ENCODE peak calls at places on chromosomes 2 and 18, in seven cellular contexts. E, A, Y, V, W, Z and C are unnamed samples.
A peak's percentile ranks its signal among the peaks of the same experiment; 100 is the strongest.

GRCh38 chr2:154771664-154772284 is 73.3 kb downstream of the KCNJ3 start:
- DNase-seq in E (no peak), A (no peak), Y (no peak), V (no peak), W (no peak), Z (no peak), C (no peak)

GRCh38 chr2:235212501-235212900 is 260.7 kb downstream of the SH3BP4 start:
- DNase-seq in E (peak; percentile 76), A (no peak), Y (no peak), V (no peak), W (no peak), Z (no peak), C (no peak)

GRCh38 chr2:10497797-10498251 is 49.7 kb upstream of the ODC1 start:
- DNase-seq in E (peak; percentile 86), A (peak; percentile 45), Y (peak; percentile 60), V (no peak), W (peak; percentile 93), Z (peak; percentile 48), C (peak; percentile 73)

GRCh38 chr2:222933458-222933857 is 72.6 kb downstream of the ACSL3 start:
- DNase-seq in E (no peak), A (no peak), Y (no peak), V (no peak), W (no peak), Z (no peak), C (no peak)

GRCh38 chr2:96148410-96149217 is 3.4 kb upstream of the DUSP2 start:
- DNase-seq in E (peak; percentile 77), A (peak; percentile 93), Y (peak; percentile 84), V (peak; percentile 65), W (peak; percentile 50), Z (peak; percentile 79), C (peak; percentile 80)

GRCh38 chr2:74502147-74502719 is 2.8 kb upstream of the LBX2 start:
- DNase-seq in E (no peak), A (no peak), Y (no peak), V (no peak), W (no peak), Z (peak; percentile 56), C (no peak)

GRCh38 chr2:125397535-125398251 is 1258.3 kb upstream of the GYPC start:
- DNase-seq in E (no peak), A (no peak), Y (no peak), V (no peak), W (no peak), Z (no peak), C (no peak)

GRCh38 chr2:218010116-218010837 is 7.5 kb upstream of the TNS1 start:
- DNase-seq in E (peak; percentile 82), A (no peak), Y (no peak), V (no peak), W (no peak), Z (peak; percentile 82), C (peak; percentile 44)

GRCh38 chr18:6661692-6662415 is 67.7 kb upstream of the ARHGAP28 start:
- DNase-seq in E (no peak), A (no peak), Y (no peak), V (no peak), W (peak; percentile 62), Z (no peak), C (peak; percentile 28)

GRCh38 chr2:117698819-117699218 is 115.7 kb upstream of the DDX18 start:
- DNase-seq in E (no peak), A (no peak), Y (no peak), V (no peak), W (no peak), Z (no peak), C (no peak)

GRCh38 chr2:147082850-147083522 is 761.8 kb upstream of the ACVR2A start:
- DNase-seq in E (peak; percentile 83), A (peak; percentile 90), Y (peak; percentile 87), V (peak; percentile 32), W (peak; percentile 87), Z (peak; percentile 60), C (peak; percentile 80)

GRCh38 chr2:217905395-217905794 is 97.4 kb downstream of the TNS1 start:
- DNase-seq in E (no peak), A (no peak), Y (no peak), V (no peak), W (no peak), Z (no peak), C (no peak)

GRCh38 chr2:241947401-241947800 is 77.9 kb downstream of the RTP5 start:
- DNase-seq in E (no peak), A (no peak), Y (no peak), V (no peak), W (no peak), Z (no peak), C (no peak)

GRCh38 chr18:28952339-28952738 is 775.4 kb upstream of the CDH2 start:
- DNase-seq in E (no peak), A (no peak), Y (no peak), V (no peak), W (no peak), Z (no peak), C (no peak)

GRCh38 chr2:111912547-111912946 is 14.1 kb downstream of the MERTK start:
- DNase-seq in E (no peak), A (no peak), Y (no peak), V (no peak), W (no peak), Z (no peak), C (no peak)

GRCh38 chr2:95121150-95121494 is 486 bp downstream of the MRPS5 start:
- DNase-seq in E (no peak), A (peak; percentile 40), Y (peak; percentile 31), V (no peak), W (peak; percentile 28), Z (no peak), C (peak; percentile 55)

GRCh38 chr2:143564419-143564818 is 435.2 kb downstream of the ARHGAP15 start:
- DNase-seq in E (no peak), A (no peak), Y (no peak), V (no peak), W (no peak), Z (no peak), C (no peak)

GRCh38 chr2:71482055-71482454 is 28.7 kb downstream of the DYSF start:
- DNase-seq in E (no peak), A (peak; percentile 47), Y (no peak), V (no peak), W (no peak), Z (no peak), C (no peak)
- TF ChIP-seq CTCF in E (no peak), A (peak; percentile 57), Y (no peak), V (peak; percentile 17), W (peak; percentile 14), Z (no peak), C (no peak)

DNA sequence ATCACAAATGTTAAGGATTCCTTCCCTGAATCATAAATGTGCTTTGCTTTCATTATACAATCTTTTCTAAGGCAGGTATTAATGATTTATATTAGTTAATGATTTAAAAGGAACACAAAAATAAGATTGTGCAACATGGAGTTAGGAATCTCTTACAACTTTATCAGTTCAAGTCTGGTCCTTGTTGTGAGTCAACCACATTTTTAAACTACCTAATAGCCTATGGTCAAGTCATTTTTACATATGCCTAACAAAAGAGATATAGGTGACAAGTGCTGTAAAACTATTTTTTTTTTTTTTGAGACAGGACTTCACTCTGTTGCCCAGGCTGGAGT is 8.2 kb upstream of the INPP1 start:
- DNase-seq in E (no peak), A (no peak), Y (no peak), V (no peak), W (no peak), Z (no peak), C (no peak)
- H3K4me3 ChIP-seq in E (no peak overlapping the region), A (no peak overlapping the region), Y (no peak overlapping the region), V (no peak overlapping the region), W (no peak overlapping the region), Z (no peak overlapping the region), C (no peak overlapping the region)

GRCh38 chr2:141941224-141941714 is 189.5 kb downstream of the LRP1B start:
- DNase-seq in E (no peak), A (no peak), Y (no peak), V (no peak), W (no peak), Z (no peak), C (no peak)

GRCh38 chr2:141946016-141946415 is 184.8 kb downstream of the LRP1B start:
- DNase-seq in E (no peak), A (no peak), Y (no peak), V (no peak), W (no peak), Z (no peak), C (no peak)

GRCh38 chr2:141947715-141948114 is 183.1 kb downstream of the LRP1B start:
- DNase-seq in E (no peak), A (no peak), Y (no peak), V (no peak), W (no peak), Z (no peak), C (no peak)

GRCh38 chr2:141940709-141941108 is 190.1 kb downstream of the LRP1B start:
- DNase-seq in E (peak; percentile 33), A (no peak), Y (no peak), V (no peak), W (no peak), Z (no peak), C (no peak)

GRCh38 chr2:141942006-141942789 is 188.6 kb downstream of the LRP1B start:
- DNase-seq in E (peak; percentile 21), A (no peak), Y (no peak), V (no peak), W (peak; percentile 11), Z (no peak), C (no peak)
- TF ChIP-seq CTCF in E (peak; percentile 61), A (peak; percentile 48), Y (no peak), V (peak; percentile 46), W (peak; percentile 65), Z (no peak), C (no peak)

DNA sequence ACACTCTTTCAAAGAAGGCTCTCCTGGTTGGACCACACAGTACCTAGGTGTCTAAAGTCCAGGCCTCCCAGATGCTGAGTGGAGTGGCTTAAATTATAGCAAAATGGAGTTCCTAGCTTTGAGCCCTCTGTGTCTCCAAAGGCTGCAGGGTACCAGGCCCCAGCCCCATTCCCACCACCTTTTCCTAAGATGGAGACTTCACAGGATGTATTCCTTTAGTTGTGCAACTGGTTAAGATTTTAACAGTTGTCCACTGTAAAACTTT is 4.9 kb downstream of the SMAD7 start:
- DNase-seq in E (no peak), A (no peak), Y (no peak), V (no peak), W (no peak), Z (no peak), C (no peak)
- H3K4me3 ChIP-seq in E (no peak overlapping the region), A (no peak overlapping the region), Y (peak overlapping the region; percentile 91), V (no peak overlapping the region), W (no peak overlapping the region), Z (no peak overlapping the region), C (no peak overlapping the region)

GRCh38 chr2:80363330-80363729 is 58.8 kb upstream of the LRRTM1 start:
- DNase-seq in E (no peak), A (no peak), Y (no peak), V (no peak), W (no peak), Z (no peak), C (no peak)
- TF ChIP-seq CTCF in E (no peak), A (no peak), Y (no peak), V (no peak), W (no peak), Z (no peak), C (no peak)

DNA sequence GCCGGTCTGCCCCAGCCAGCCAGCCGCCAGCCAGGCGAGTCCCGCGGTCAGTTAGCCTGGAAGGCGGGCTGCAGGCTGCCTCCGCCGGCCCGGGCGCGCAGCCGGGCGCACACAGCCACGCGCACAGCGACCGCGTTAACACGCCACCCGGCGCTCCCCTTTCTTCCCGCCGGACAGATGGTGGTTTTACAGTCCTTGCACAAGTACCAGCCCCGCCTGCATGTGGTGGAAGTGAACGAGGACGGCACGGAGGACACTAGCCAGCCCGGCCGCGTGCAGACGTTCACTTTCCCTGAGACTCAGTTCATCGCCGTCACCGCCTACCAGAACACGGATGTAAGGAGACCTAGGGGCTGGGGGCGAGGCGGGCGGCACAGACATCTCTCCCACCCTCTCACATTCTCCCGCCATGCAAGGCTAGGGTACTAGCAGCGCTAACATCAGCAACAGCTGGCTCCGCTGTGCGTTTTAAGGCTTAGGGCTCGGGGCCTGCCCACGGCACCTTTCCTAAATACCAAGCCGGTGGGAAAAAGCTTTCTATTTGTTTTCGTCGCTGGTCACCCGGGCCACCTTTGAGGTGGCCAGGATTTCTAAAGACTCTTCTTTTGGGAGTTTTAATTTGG is 2.7 kb downstream of the TBR1 start:
- DNase-seq in E (no peak), A (no peak), Y (no peak), V (no peak), W (no peak), Z (no peak), C (peak; percentile 27)
- H3K4me3 ChIP-seq in E (no peak overlapping the region), A (no peak overlapping the region), Y (peak overlapping the region; percentile 35), V (peak overlapping the region; percentile 25), W (no peak overlapping the region), Z (no peak overlapping the region), C (peak overlapping the region; percentile 36)